ENCODE peak calls at places on chromosomes 2 and 18, in five cellular contexts. P, T, B, Z and O are unnamed samples.

GRCh38 chr2:219642064-219642444 is 14.6 kb downstream of the SLC4A3 start:
- DNase-seq in Z (peak; percentile 5), T (no peak), B (peak; percentile 60), P (no peak), O (peak; percentile 45)

GRCh38 chr2:15770148-15770547 is 170.2 kb upstream of the MYCN start:
- DNase-seq in B (no peak), P (no peak), T (no peak), Z (no peak), O (no peak)

GRCh38 chr2:107027205-107027604 is 141.2 kb upstream of the ST6GAL2 start:
- DNase-seq in P (no peak), Z (no peak), B (no peak), T (no peak), O (no peak)

GRCh38 chr2:140508756-140509155 is 1622.1 kb downstream of the LRP1B start:
- DNase-seq in T (no peak), P (no peak), B (no peak), Z (no peak), O (no peak)

GRCh38 chr2:192070099-192070498 is 124.6 kb downstream of the TMEFF2 start:
- DNase-seq in B (no peak), P (no peak), Z (no peak), T (no peak), O (no peak)

GRCh38 chr2:113183264-113183663 is 9.5 kb downstream of the PSD4 start:
- DNase-seq in B (no peak), T (no peak), P (no peak), Z (no peak), O (no peak)

GRCh38 chr2:225122582-225123486 is 80.6 kb upstream of the DOCK10 start:
- DNase-seq in T (no peak), B (no peak), P (no peak), Z (no peak), O (no peak)

GRCh38 chr2:47119001-47119400 is 36.1 kb downstream of the STPG4 start:
- DNase-seq in Z (no peak), P (no peak), B (no peak), T (no peak), O (no peak)

GRCh38 chr2:181457741-181458425 is 697 bp downstream of the ITGA4 start:
- DNase-seq in Z (peak; percentile 5), B (peak; percentile 13), T (peak; percentile 15), P (peak; percentile 23), O (peak; percentile 77)

GRCh38 chr2:181459646-181460045 is 2.5 kb downstream of the ITGA4 start:
- DNase-seq in B (no peak), P (no peak), T (no peak), Z (no peak), O (no peak)

GRCh38 chr2:181456660-181457120 is 496 bp upstream of the ITGA4 start:
- DNase-seq in P (peak; percentile 30), T (peak; percentile 15), B (no peak), Z (peak; percentile 12), O (no peak)

GRCh38 chr2:181457121-181457740 is at the start of gene ITGA4:
- DNase-seq in P (peak; percentile 46), B (peak; percentile 52), Z (peak; percentile 44), T (peak; percentile 27), O (peak; percentile 96)

DNA sequence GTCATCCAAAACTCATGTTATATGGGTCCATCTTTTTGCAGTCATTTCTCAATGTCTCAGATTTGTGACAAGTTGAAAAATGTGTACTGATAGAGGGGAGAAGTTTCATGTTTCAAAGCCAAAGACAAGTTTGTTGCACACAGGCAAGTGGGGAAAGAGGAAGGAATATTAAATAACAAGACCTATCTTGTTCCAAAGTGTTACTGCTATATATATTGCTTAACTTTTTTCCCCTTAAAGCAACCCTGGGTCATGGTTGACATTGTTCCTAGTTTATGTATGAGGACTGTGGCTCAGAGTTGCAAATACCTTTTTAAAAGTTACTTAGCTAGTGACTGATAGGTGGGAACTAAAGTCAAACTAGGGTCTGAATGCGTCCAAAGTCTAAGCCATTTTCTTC is 1.7 kb downstream of the ITGA4 start:
- DNase-seq in P (no peak), B (no peak), T (no peak), Z (no peak), O (no peak)
- H3K4me3 ChIP-seq in P (no peak overlapping the region), B (no peak overlapping the region), T (no peak overlapping the region), Z (no peak overlapping the region), O (peak overlapping the region; percentile 70)

DNA sequence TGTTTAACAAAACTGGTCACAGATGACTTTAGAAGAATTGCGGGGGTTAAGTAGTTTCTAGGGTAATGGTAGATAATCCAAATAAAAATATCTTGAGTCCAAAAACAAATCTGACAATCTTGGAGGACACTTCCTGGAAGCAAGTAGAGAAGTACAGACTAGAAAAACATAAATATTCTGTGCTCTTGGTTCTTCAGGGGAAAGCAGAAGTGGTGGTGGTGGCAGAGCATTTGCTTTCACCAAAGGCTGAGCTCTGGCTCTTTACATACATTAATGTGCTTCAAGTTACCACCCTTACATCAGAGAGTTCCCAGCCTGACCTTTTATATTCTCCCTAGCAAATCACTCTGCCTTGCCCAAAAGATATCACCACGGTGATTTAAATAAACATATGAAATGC is 15.4 kb downstream of the PDE11A start:
- DNase-seq in P (no peak), B (no peak), T (no peak), Z (no peak), O (no peak)
- H3K4me1 ChIP-seq in P (no peaks in the 10 kb centered on the region), B (no peaks in the 10 kb centered on the region), T (no peaks in the 10 kb centered on the region), Z (no peaks in the 10 kb centered on the region), O (no peaks in the 10 kb centered on the region)

GRCh38 chr2:195683174-195683573 is 26.1 kb downstream of the SLC39A10 start:
- DNase-seq in B (no peak), T (no peak), P (no peak), Z (no peak), O (no peak)
- H3K4me3 ChIP-seq in B (no peak overlapping the region), T (no peak overlapping the region), P (no peak overlapping the region), Z (no peak overlapping the region), O (no peak overlapping the region)

GRCh38 chr2:101114268-101114783 is 36.9 kb downstream of the TBC1D8 start:
- DNase-seq in Z (no peak), T (no peak), B (no peak), P (no peak), O (no peak)

GRCh38 chr2:101113441-101114267 is 37.5 kb downstream of the TBC1D8 start:
- DNase-seq in P (no peak), Z (no peak), B (no peak), T (peak; percentile 57), O (no peak)

GRCh38 chr2:101111262-101111838 is 39.8 kb downstream of the TBC1D8 start:
- DNase-seq in B (no peak), P (no peak), T (no peak), Z (no peak), O (no peak)

GRCh38 chr2:101112772-101113157 is 38.4 kb downstream of the TBC1D8 start:
- DNase-seq in Z (no peak), T (no peak), B (no peak), P (no peak), O (no peak)

DNA sequence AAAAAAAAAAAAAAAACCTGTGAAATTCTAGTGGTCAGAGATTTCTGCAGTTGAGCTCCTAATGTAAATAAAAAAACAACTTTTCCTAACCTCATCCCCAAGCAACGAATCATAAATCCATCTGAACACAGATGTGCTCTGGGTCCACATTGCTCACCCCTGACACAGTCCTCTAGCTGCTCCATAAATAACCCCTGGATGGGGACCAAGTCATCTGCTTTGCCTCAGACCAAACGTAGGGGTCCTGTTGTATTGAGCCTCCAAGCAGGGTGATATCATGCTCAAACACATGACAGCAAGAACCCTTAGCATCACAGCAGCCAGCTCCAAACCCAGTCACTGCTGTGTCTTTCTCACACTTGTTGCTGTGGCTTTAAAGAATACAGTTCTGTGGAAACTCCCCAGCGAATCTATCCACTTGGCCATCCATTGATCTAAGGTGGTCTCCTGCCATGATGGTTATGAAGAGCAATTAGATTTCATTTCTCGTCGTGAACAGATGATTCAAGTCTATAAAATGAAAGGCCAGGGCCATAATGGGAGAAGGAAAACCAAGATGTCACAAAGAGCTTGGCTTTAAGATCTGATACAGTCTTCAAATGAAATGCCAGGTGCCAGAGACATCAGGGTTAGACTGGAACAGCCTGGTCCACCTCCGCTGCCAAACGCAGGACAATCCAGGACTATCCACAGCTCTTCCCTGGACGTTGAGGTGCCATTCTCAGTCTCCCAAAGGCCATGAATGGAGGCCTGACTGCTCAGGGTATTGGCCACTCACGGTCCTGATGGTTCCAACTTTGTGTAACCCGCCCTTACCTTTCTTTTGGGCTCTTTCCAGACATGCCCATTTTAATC is 39.0 kb downstream of the TBC1D8 start:
- DNase-seq in B (no peak), P (no peak), Z (peak; percentile 89), T (peak; percentile 92), O (no peak)
- H3K4me1 ChIP-seq in B (peaks cover 10% of the 10 kb centered on the region), P (peaks cover 67% of the 10 kb centered on the region), Z (peaks cover 71% of the 10 kb centered on the region), T (peaks cover 29% of the 10 kb centered on the region), O (peaks cover 47% of the 10 kb centered on the region)

DNA sequence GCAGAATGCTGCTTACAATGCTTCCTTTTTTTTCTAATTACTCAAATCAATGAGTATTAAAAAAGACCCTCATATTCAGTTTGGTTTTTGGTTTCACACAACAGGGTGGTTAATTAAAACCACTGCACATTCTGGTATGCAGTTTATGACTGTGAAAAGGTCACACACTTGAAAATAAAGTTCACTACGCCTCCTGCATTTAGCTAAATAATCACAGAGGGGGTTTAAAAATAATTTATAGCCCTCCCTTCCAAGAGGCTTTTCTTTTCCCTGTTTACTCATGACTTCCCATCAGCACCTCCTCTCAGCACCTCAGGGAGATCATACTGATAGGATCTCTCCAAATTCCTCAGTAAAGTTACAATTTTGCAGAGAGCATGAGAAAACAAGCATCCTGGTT is 129.4 kb upstream of the TMEM200C start:
- DNase-seq in B (no peak), T (no peak), Z (no peak), P (no peak), O (no peak)
- H3K4me3 ChIP-seq in B (no peak overlapping the region), T (no peak overlapping the region), Z (no peak overlapping the region), P (no peak overlapping the region), O (no peak overlapping the region)

DNA sequence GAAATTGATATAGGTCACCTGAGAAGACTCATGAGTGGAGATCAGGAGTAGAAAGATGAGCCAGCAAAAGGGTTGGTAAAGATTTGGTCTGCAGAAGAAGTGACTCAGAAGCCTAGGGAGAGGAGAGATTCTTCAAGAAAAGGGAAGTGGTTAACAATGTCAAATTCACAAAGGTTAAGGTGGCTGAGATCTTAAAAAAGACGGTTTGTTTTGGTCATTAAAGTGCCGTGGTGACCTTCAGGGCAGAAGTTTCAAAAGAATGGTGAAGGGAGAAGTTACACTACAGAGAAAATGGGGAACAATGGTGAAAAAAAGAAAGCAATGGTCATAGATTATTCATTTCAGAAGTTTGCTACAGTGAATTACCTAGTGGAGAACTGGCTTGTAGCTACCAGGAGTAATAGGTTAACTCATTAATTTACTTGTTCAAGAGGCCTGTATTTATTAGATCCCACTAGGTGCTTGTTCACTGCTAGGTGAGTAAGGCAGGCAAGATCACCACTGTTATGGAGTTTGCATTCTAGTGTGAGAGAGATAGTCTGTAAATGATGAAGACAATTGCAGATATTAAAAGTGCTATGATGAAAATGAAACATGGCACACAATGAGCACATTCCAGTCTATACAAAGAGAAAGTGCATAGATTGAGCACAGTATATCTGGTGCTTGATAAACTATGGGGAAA is 43.0 kb downstream of the FBXO48 start:
- DNase-seq in B (no peak), P (no peak), T (no peak), Z (no peak), O (no peak)
- H3K4me1 ChIP-seq in B (peaks cover 6% of the 10 kb centered on the region), P (peaks cover 9% of the 10 kb centered on the region), T (no peaks in the 10 kb centered on the region), Z (peaks cover 10% of the 10 kb centered on the region), O (peaks cover 12% of the 10 kb centered on the region)

GRCh38 chr2:230335461-230335863 is 8.5 kb downstream of the SP140L start:
- DNase-seq in B (no peak), P (no peak), Z (no peak), T (no peak), O (no peak)
- H3K4me3 ChIP-seq in B (no peak overlapping the region), P (no peak overlapping the region), Z (no peak overlapping the region), T (no peak overlapping the region), O (no peak overlapping the region)